ENCODE peak calls at places on chromosomes 1 and 21, in five cellular contexts. One of them, this sample, is unnamed.

GRCh38 chr1:182149411-182149965 is 88.0 kb upstream of the ZNF648 start:
- DNase-seq in K562: peak
- DNase-seq in KBM-7: peak
- DNase-seq in iris pigment epithelial cell: peak
- DNase-seq in SW480: no peak
- DNase-seq in this sample: peak

GRCh38 chr1:151458936-151459330 is 361 bp downstream of the POGZ start:
- DNase-seq in KBM-7: peak
- DNase-seq in K562: peak
- DNase-seq in iris pigment epithelial cell: peak
- DNase-seq in SW480: peak
- DNase-seq in this sample: no peak

GRCh38 chr1:202521886-202522285 is 173.4 kb downstream of the PPP1R12B start:
- DNase-seq in KBM-7: no peak
- DNase-seq in SW480: no peak
- DNase-seq in iris pigment epithelial cell: no peak
- DNase-seq in K562: no peak
- DNase-seq in this sample: no peak

GRCh38 chr1:24289937-24290595 is 29.1 kb upstream of the GRHL3 start:
- DNase-seq in SW480: no peak
- DNase-seq in K562: no peak
- DNase-seq in iris pigment epithelial cell: peak
- DNase-seq in KBM-7: no peak
- DNase-seq in this sample: no peak

GRCh38 chr1:232016636-232017035 is 390.0 kb downstream of the DISC1 start:
- DNase-seq in SW480: no peak
- DNase-seq in K562: no peak
- DNase-seq in iris pigment epithelial cell: peak
- DNase-seq in KBM-7: no peak
- DNase-seq in this sample: no peak

GRCh38 chr1:112866151-112866550 is 89.8 kb downstream of the SLC16A1 start:
- DNase-seq in KBM-7: no peak
- DNase-seq in K562: no peak
- DNase-seq in SW480: peak
- DNase-seq in iris pigment epithelial cell: peak
- DNase-seq in this sample: no peak

GRCh38 chr1:38055965-38056364 is 9.4 kb upstream of the POU3F1 start:
- DNase-seq in KBM-7: no peak
- DNase-seq in iris pigment epithelial cell: no peak
- DNase-seq in SW480: no peak
- DNase-seq in K562: no peak
- DNase-seq in this sample: no peak

GRCh38 chr1:41439234-41439633 is 45.2 kb downstream of the EDN2 start:
- DNase-seq in SW480: no peak
- DNase-seq in iris pigment epithelial cell: no peak
- DNase-seq in K562: no peak
- DNase-seq in KBM-7: no peak
- DNase-seq in this sample: no peak

GRCh38 chr1:71351438-71351837 is 270.6 kb upstream of the ZRANB2 start:
- DNase-seq in KBM-7: no peak
- DNase-seq in iris pigment epithelial cell: peak
- DNase-seq in SW480: no peak
- DNase-seq in K562: no peak
- DNase-seq in this sample: no peak

GRCh38 chr1:37028981-37029617 is 5.2 kb downstream of the GRIK3 start:
- DNase-seq in iris pigment epithelial cell: no peak
- DNase-seq in KBM-7: no peak
- DNase-seq in K562: no peak
- DNase-seq in SW480: no peak
- DNase-seq in this sample: no peak

GRCh38 chr1:8765253-8765652 is 52.2 kb downstream of the RERE start:
- DNase-seq in SW480: no peak
- DNase-seq in iris pigment epithelial cell: no peak
- DNase-seq in KBM-7: no peak
- DNase-seq in K562: no peak
- DNase-seq in this sample: no peak

GRCh38 chr1:218996362-218996761 is 177.3 kb upstream of the LYPLAL1 start:
- DNase-seq in K562: no peak
- DNase-seq in SW480: no peak
- DNase-seq in KBM-7: no peak
- DNase-seq in iris pigment epithelial cell: peak
- DNase-seq in this sample: peak

GRCh38 chr1:1247341-1247913 is 905 bp upstream of the C1QTNF12 start:
- DNase-seq in SW480: no peak
- DNase-seq in KBM-7: no peak
- DNase-seq in K562: no peak
- DNase-seq in iris pigment epithelial cell: no peak
- DNase-seq in this sample: no peak

GRCh38 chr1:234780531-234781162 is 170.7 kb upstream of the IRF2BP2 start:
- DNase-seq in K562: peak
- DNase-seq in SW480: no peak
- DNase-seq in iris pigment epithelial cell: no peak
- DNase-seq in KBM-7: no peak
- DNase-seq in this sample: no peak

GRCh38 chr1:31670583-31670944 is 25.9 kb upstream of the PEF1 start:
- DNase-seq in KBM-7: no peak
- DNase-seq in SW480: no peak
- DNase-seq in K562: no peak
- DNase-seq in iris pigment epithelial cell: no peak
- DNase-seq in this sample: no peak

GRCh38 chr1:116966791-116967190 is 34.8 kb upstream of the CD101 start:
- DNase-seq in iris pigment epithelial cell: no peak
- DNase-seq in K562: no peak
- DNase-seq in SW480: no peak
- DNase-seq in KBM-7: no peak
- DNase-seq in this sample: no peak

GRCh38 chr1:39890267-39890666 is 7.0 kb upstream of the TRIT1 start:
- DNase-seq in SW480: no peak
- DNase-seq in KBM-7: peak
- DNase-seq in iris pigment epithelial cell: no peak
- DNase-seq in K562: no peak
- DNase-seq in this sample: peak

GRCh38 chr21:14215971-14216621 is at the start of gene RBM11:
- DNase-seq in SW480: peak
- DNase-seq in iris pigment epithelial cell: peak
- DNase-seq in KBM-7: peak
- DNase-seq in K562: peak
- DNase-seq in this sample: no peak

GRCh38 chr1:203028784-203029553 is 2.7 kb downstream of the PPFIA4 start:
- DNase-seq in K562: no peak
- DNase-seq in KBM-7: no peak
- DNase-seq in SW480: no peak
- DNase-seq in iris pigment epithelial cell: no peak
- DNase-seq in this sample: no peak

GRCh38 chr1:27413004-27413403 is 20.6 kb downstream of the GPR3 start:
- DNase-seq in iris pigment epithelial cell: no peak
- DNase-seq in KBM-7: no peak
- DNase-seq in SW480: no peak
- DNase-seq in K562: no peak
- DNase-seq in this sample: no peak

GRCh38 chr21:32813265-32813903 is 41.8 kb upstream of the PAXBP1 start:
- DNase-seq in iris pigment epithelial cell: no peak
- DNase-seq in SW480: no peak
- DNase-seq in KBM-7: peak
- DNase-seq in K562: no peak
- DNase-seq in this sample: no peak

GRCh38 chr1:181855380-181855779 is 206.1 kb downstream of the ZNF648 start:
- DNase-seq in KBM-7: no peak
- DNase-seq in K562: no peak
- DNase-seq in SW480: no peak
- DNase-seq in iris pigment epithelial cell: no peak
- DNase-seq in this sample: no peak

GRCh38 chr1:197595244-197595904 is 179.9 kb downstream of the DENND1B start:
- DNase-seq in iris pigment epithelial cell: no peak
- DNase-seq in K562: no peak
- DNase-seq in KBM-7: no peak
- DNase-seq in SW480: no peak
- DNase-seq in this sample: no peak

GRCh38 chr1:232316864-232317263 is 313.1 kb downstream of the SIPA1L2 start:
- DNase-seq in K562: no peak
- DNase-seq in iris pigment epithelial cell: peak
- DNase-seq in KBM-7: no peak
- DNase-seq in SW480: no peak
- DNase-seq in this sample: no peak

GRCh38 chr1:85278853-85279314 is 2.5 kb upstream of the BCL10 start:
- DNase-seq in K562: peak
- DNase-seq in iris pigment epithelial cell: peak
- DNase-seq in KBM-7: peak
- DNase-seq in SW480: peak
- DNase-seq in this sample: no peak

GRCh38 chr1:10050611-10051010 is 17.9 kb downstream of the UBE4B start:
- DNase-seq in KBM-7: no peak
- DNase-seq in SW480: no peak
- DNase-seq in K562: no peak
- DNase-seq in iris pigment epithelial cell: no peak
- DNase-seq in this sample: no peak

GRCh38 chr21:45142469-45142868 is 68.1 kb downstream of the ADARB1 start:
- DNase-seq in KBM-7: no peak
- DNase-seq in K562: no peak
- DNase-seq in iris pigment epithelial cell: peak
- DNase-seq in SW480: peak
- DNase-seq in this sample: no peak

GRCh38 chr21:29164330-29164942 is 34.0 kb downstream of the MAP3K7CL start:
- DNase-seq in KBM-7: peak
- DNase-seq in K562: no peak
- DNase-seq in SW480: peak
- DNase-seq in iris pigment epithelial cell: peak
- DNase-seq in this sample: peak

GRCh38 chr1:35243681-35244080 is 24.8 kb upstream of the ZMYM4 start:
- DNase-seq in KBM-7: peak
- DNase-seq in SW480: no peak
- DNase-seq in K562: no peak
- DNase-seq in iris pigment epithelial cell: peak
- DNase-seq in this sample: peak

GRCh38 chr1:35406103-35406502 is 137.6 kb downstream of the ZMYM4 start:
- DNase-seq in K562: no peak
- DNase-seq in iris pigment epithelial cell: peak
- DNase-seq in SW480: no peak
- DNase-seq in KBM-7: no peak
- DNase-seq in this sample: no peak

GRCh38 chr21:46498335-46499050 is 39.8 kb downstream of the DIP2A start:
- DNase-seq in iris pigment epithelial cell: peak
- DNase-seq in SW480: peak
- DNase-seq in KBM-7: no peak
- DNase-seq in K562: no peak
- DNase-seq in this sample: no peak

GRCh38 chr1:31748265-31748859 is 15.8 kb downstream of the ADGRB2 start:
- DNase-seq in iris pigment epithelial cell: no peak
- DNase-seq in KBM-7: no peak
- DNase-seq in K562: no peak
- DNase-seq in SW480: no peak
- DNase-seq in this sample: no peak

GRCh38 chr1:33336580-33336979 is 15.7 kb upstream of the A3GALT2 start:
- DNase-seq in KBM-7: no peak
- DNase-seq in SW480: no peak
- DNase-seq in iris pigment epithelial cell: no peak
- DNase-seq in K562: no peak
- DNase-seq in this sample: no peak

GRCh38 chr1:191886977-191887376 is 271.3 kb upstream of the RGS18 start:
- DNase-seq in iris pigment epithelial cell: no peak
- DNase-seq in KBM-7: no peak
- DNase-seq in K562: no peak
- DNase-seq in SW480: no peak
- DNase-seq in this sample: no peak

GRCh38 chr1:72724951-72725863 is 442.9 kb upstream of the NEGR1 start:
- DNase-seq in K562: no peak
- DNase-seq in SW480: no peak
- DNase-seq in KBM-7: no peak
- DNase-seq in iris pigment epithelial cell: no peak
- DNase-seq in this sample: no peak

GRCh38 chr21:42575111-42575510 is 61.5 kb downstream of the SLC37A1 start:
- DNase-seq in K562: no peak
- DNase-seq in SW480: no peak
- DNase-seq in iris pigment epithelial cell: no peak
- DNase-seq in KBM-7: no peak
- DNase-seq in this sample: no peak

GRCh38 chr1:45884700-45885099 is 81.3 kb downstream of the MAST2 start:
- DNase-seq in SW480: peak
- DNase-seq in KBM-7: no peak
- DNase-seq in iris pigment epithelial cell: peak
- DNase-seq in K562: no peak
- DNase-seq in this sample: no peak

GRCh38 chr1:206872139-206872538 is 6.7 kb downstream of the IL20 start:
- DNase-seq in K562: no peak
- DNase-seq in SW480: no peak
- DNase-seq in iris pigment epithelial cell: no peak
- DNase-seq in KBM-7: no peak
- DNase-seq in this sample: no peak

GRCh38 chr1:32048440-32048839 is 24.3 kb upstream of the TMEM39B start:
- DNase-seq in iris pigment epithelial cell: no peak
- DNase-seq in KBM-7: no peak
- DNase-seq in SW480: no peak
- DNase-seq in K562: no peak
- DNase-seq in this sample: no peak

GRCh38 chr1:26064591-26064990 is 2.8 kb downstream of the TRIM63 start:
- DNase-seq in SW480: no peak
- DNase-seq in K562: no peak
- DNase-seq in iris pigment epithelial cell: no peak
- DNase-seq in KBM-7: no peak
- DNase-seq in this sample: no peak

This sample was measured in AML-193.